ENCODE peak calls at places on chromosomes 3 and 15, in nine cellular contexts. J is A549; E is CD4-positive, alpha-beta T cell; G is EL; H is adipocyte; F is stimulated activated naive CD8-positive, alpha-beta T cell treated with anti-CD3 and anti-CD28 coated beads, Interleukin-15, Interleukin-2, amounts not matched to agents 100 U/mL and 50 U/mL, for 24 hours; M is AG08395; N is IMR-90; X is H9. R is an unnamed sample.

GRCh38 chr3:138867996-138868395 is 33.3 kb upstream of the PIK3CB start:
- DNase-seq in J (no peak), E (no peak), G (no peak), H (no peak), F (no peak), M (no peak), N (no peak), X (no peak), R (peak; percentile 17)

GRCh38 chr3:138381413-138381901 is 33.1 kb downstream of the MRAS start:
- DNase-seq in J (no peak), E (no peak), G (no peak), H (peak; percentile 28), F (no peak), M (peak; percentile 33), N (peak; percentile 26), X (no peak), R (peak; percentile 59)

GRCh38 chr15:92097473-92098178 is 244.1 kb downstream of the SLCO3A1 start:
- DNase-seq in J (peak; percentile 72), E (peak; percentile 29), G (peak; percentile 22), H (peak; percentile 87), F (peak; percentile 43), M (peak; percentile 81), N (peak; percentile 46), X (peak; percentile 85), R (peak; percentile 58)

GRCh38 chr15:70098461-70099166 is 897 bp upstream of the TLE3 start:
- DNase-seq in J (peak; percentile 54), E (peak; percentile 24), G (peak; percentile 17), H (peak; percentile 57), F (peak; percentile 38), M (no peak), N (no peak), X (peak; percentile 77), R (no peak)

GRCh38 chr15:64107337-64107736 is 11.6 kb downstream of the SNX1 start:
- DNase-seq in J (no peak), E (no peak), G (no peak), H (no peak), F (no peak), M (no peak), N (no peak), X (no peak), R (no peak)

GRCh38 chr15:27172821-27173220 is 201.8 kb downstream of the GABRG3 start:
- DNase-seq in J (no peak), E (no peak), G (no peak), H (no peak), F (no peak), M (no peak), N (no peak), X (no peak), R (no peak)

GRCh38 chr3:52524752-52525661 is 8.7 kb downstream of the NT5DC2 start:
- DNase-seq in J (no peak), E (no peak), G (no peak), H (no peak), F (no peak), M (no peak), N (no peak), X (no peak), R (no peak)

GRCh38 chr3:62622553-62623174 is 249.3 kb upstream of the FEZF2 start:
- DNase-seq in J (peak; percentile 12), E (no peak), G (peak; percentile 57), H (peak; percentile 82), F (no peak), M (peak; percentile 72), N (peak; percentile 61), X (no peak), R (peak; percentile 61)

GRCh38 chr15:79923068-79923514 is 26.3 kb upstream of the MTHFS start:
- DNase-seq in J (peak; percentile 70), E (peak; percentile 62), G (peak; percentile 56), H (peak; percentile 79), F (peak; percentile 77), M (peak; percentile 70), N (peak; percentile 39), X (no peak), R (peak; percentile 34)

GRCh38 chr15:75732206-75732808 is 19.7 kb upstream of the CSPG4 start:
- DNase-seq in J (no peak), E (no peak), G (no peak), H (no peak), F (no peak), M (no peak), N (no peak), X (no peak), R (no peak)

GRCh38 chr3:167882057-167882667 is 146.6 kb downstream of the SERPINI1 start:
- DNase-seq in J (peak; percentile 8), E (no peak), G (peak; percentile 25), H (peak; percentile 86), F (no peak), M (peak; percentile 39), N (peak; percentile 60), X (no peak), R (peak; percentile 66)